ENCODE peak calls at places on chromosomes 13 and 19, in seven cellular contexts. P is choroid plexus epithelial cell, C is uterus, X is body of pancreas, Z is astrocyte, Q is psoas muscle, R is H9. E is an unnamed sample.

GRCh38 chr13:78601124-78601885 is 2.0 kb downstream of the POU4F1 start:
- DNase-seq in Z (no peak), R (peak), Q (no peak), X (no peak), C (no peak), P (no peak), E (no peak)

GRCh38 chr13:57865600-57866294 is 234.2 kb downstream of the PCDH17 start:
- DNase-seq in Q (no peak), Z (no peak), P (no peak), X (no peak), R (no peak), C (no peak), E (no peak)

GRCh38 chr13:75761373-75761772 is 125.2 kb downstream of the LMO7 start:
- DNase-seq in R (no peak), Q (no peak), Z (no peak), C (no peak), P (peak), X (no peak), E (no peak)

GRCh38 chr13:105446197-105446596 is 1089.3 kb downstream of the EFNB2 start:
- DNase-seq in Q (no peak), Z (no peak), P (peak), C (no peak), R (no peak), X (no peak), E (no peak)

GRCh38 chr19:44722131-44723121 is 23.5 kb downstream of the CEACAM16 start:
- DNase-seq in Q (no peak), X (no peak), Z (no peak), R (no peak), P (no peak), C (no peak), E (no peak)

GRCh38 chr13:26971990-26972888 is 199.4 kb downstream of the USP12 start:
- DNase-seq in X (peak), P (peak), C (no peak), Q (no peak), Z (peak), R (peak), E (no peak)

GRCh38 chr13:37656247-37656940 is 57.8 kb upstream of the POSTN start:
- DNase-seq in X (no peak), Z (peak), P (peak), R (no peak), Q (no peak), C (no peak), E (peak)

GRCh38 chr19:53545271-53546065 is 7.5 kb downstream of the ZNF331 start:
- DNase-seq in Q (peak), Z (peak), P (no peak), R (no peak), C (no peak), X (no peak), E (peak)

GRCh38 chr19:38917516-38917915 is 5.5 kb upstream of the CCER2 start:
- DNase-seq in R (no peak), C (no peak), Q (no peak), Z (no peak), X (no peak), P (no peak), E (no peak)

GRCh38 chr19:9075064-9075964 is 11.5 kb upstream of the OR1M1 start:
- DNase-seq in P (peak), X (peak), R (peak), Z (peak), Q (peak), C (peak), E (peak)

GRCh38 chr19:3163230-3163886 is 15.2 kb upstream of the S1PR4 start:
- DNase-seq in P (peak), X (peak), Z (no peak), Q (no peak), R (peak), C (peak), E (peak)

GRCh38 chr13:48074006-48074405 is 20.9 kb downstream of the MED4 start:
- DNase-seq in Q (no peak), X (no peak), P (no peak), R (no peak), Z (no peak), C (no peak), E (no peak)

GRCh38 chr13:48072787-48073186 is 22.1 kb downstream of the MED4 start:
- DNase-seq in P (no peak), Q (no peak), R (no peak), C (no peak), X (no peak), Z (no peak), E (no peak)

GRCh38 chr13:48081739-48082138 is 13.2 kb downstream of the MED4 start:
- DNase-seq in P (no peak), Z (no peak), X (no peak), C (no peak), R (no peak), Q (no peak), E (no peak)

GRCh38 chr13:48072304-48072703 is 22.6 kb downstream of the MED4 start:
- DNase-seq in Z (no peak), P (peak), X (no peak), C (no peak), R (no peak), Q (no peak), E (no peak)

GRCh38 chr13:48078251-48078656 is 16.6 kb downstream of the MED4 start:
- DNase-seq in Q (no peak), C (no peak), Z (no peak), P (peak), R (no peak), X (no peak), E (no peak)
- TF ChIP-seq CTCF in Q (no peak), C (no peak), Z (no peak), P (peak), R (peak), X (no peak), E (no peak)

GRCh38 chr19:11227201-11227886 is 12.1 kb upstream of the ANGPTL8 start:
- DNase-seq in Q (no peak), C (no peak), R (peak), P (peak), Z (no peak), X (no peak), E (no peak)
- TF ChIP-seq CTCF in Q (no peak), C (no peak), R (peak), P (peak), Z (no peak), X (no peak), E (peak)

GRCh38 chr13:113123226-113124150 is 889 bp downstream of the F10 start:
- DNase-seq in Z (no peak), Q (no peak), X (no peak), C (no peak), R (peak), P (no peak), E (no peak)
- TF ChIP-seq CTCF in Z (no peak), Q (no peak), X (no peak), C (no peak), R (peak), P (peak), E (peak)

GRCh38 chr19:40594657-40595077 is 6.5 kb upstream of the LTBP4 start:
- DNase-seq in R (no peak), Q (no peak), C (no peak), P (peak), Z (peak), X (no peak), E (peak)

GRCh38 chr19:40597329-40597838 is 3.8 kb upstream of the LTBP4 start:
- DNase-seq in R (no peak), X (no peak), C (no peak), P (no peak), Q (no peak), Z (no peak), E (no peak)

GRCh38 chr19:40596608-40597328 is 4.4 kb upstream of the LTBP4 start:
- DNase-seq in P (peak), Z (no peak), X (peak), R (peak), Q (peak), C (peak), E (peak)

GRCh38 chr19:40592170-40592569 is 9.0 kb upstream of the LTBP4 start:
- DNase-seq in P (peak), R (peak), C (no peak), X (no peak), Z (peak), Q (no peak), E (peak)

GRCh38 chr19:40594251-40594650 is 6.9 kb upstream of the LTBP4 start:
- DNase-seq in P (no peak), Q (no peak), R (no peak), Z (no peak), C (no peak), X (no peak), E (no peak)
- TF ChIP-seq CTCF in P (no peak), Q (no peak), R (no peak), Z (no peak), C (no peak), X (no peak), E (no peak)

GRCh38 chr19:47414469-47414868 is 4.9 kb downstream of the MEIS3 start:
- DNase-seq in X (peak), Z (no peak), Q (no peak), P (no peak), R (no peak), C (no peak), E (no peak)
- TF ChIP-seq CTCF in X (peak), Z (no peak), Q (no peak), P (peak), R (peak), C (no peak), E (no peak)

GRCh38 chr19:29667941-29668340 is 2.7 kb downstream of the PLEKHF1 start:
- DNase-seq in P (no peak), Q (no peak), X (no peak), C (no peak), Z (no peak), R (no peak), E (no peak)
- TF ChIP-seq CTCF in P (no peak), Q (peak), X (no peak), C (no peak), Z (no peak), R (no peak), E (no peak)

GRCh38 chr13:39448831-39449230 is 154.2 kb downstream of the LHFPL6 start:
- DNase-seq in R (no peak), Q (no peak), C (no peak), X (no peak), P (peak), Z (no peak), E (no peak)
- TF ChIP-seq CTCF in R (no peak), Q (no peak), C (no peak), X (no peak), P (no peak), Z (no peak), E (no peak)

GRCh38 chr13:46150134-46150693 is 31.8 kb downstream of the LCP1 start:
- DNase-seq in P (no peak), Q (no peak), Z (no peak), X (no peak), R (no peak), C (no peak), E (no peak)

GRCh38 chr13:46149272-46150133 is 32.5 kb downstream of the LCP1 start:
- DNase-seq in Q (no peak), P (peak), C (no peak), Z (peak), R (no peak), X (no peak), E (no peak)

GRCh38 chr13:46143239-46143701 is 38.4 kb upstream of the CPB2 start:
- DNase-seq in Z (no peak), R (no peak), P (no peak), X (no peak), Q (no peak), C (no peak), E (no peak)

GRCh38 chr13:46145950-46146349 is 36.0 kb downstream of the LCP1 start:
- DNase-seq in Z (no peak), Q (no peak), C (no peak), X (no peak), R (no peak), P (no peak), E (no peak)

GRCh38 chr13:46146898-46147297 is 35.1 kb downstream of the LCP1 start:
- DNase-seq in C (no peak), X (no peak), Z (no peak), R (peak), Q (no peak), P (peak), E (peak)
- TF ChIP-seq CTCF in C (no peak), X (no peak), Z (peak), R (peak), Q (no peak), P (peak), E (peak)

GRCh38 chr13:98486412-98486811 is 90.5 kb downstream of the STK24 start:
- DNase-seq in X (no peak), Q (no peak), P (no peak), R (no peak), Z (no peak), C (no peak), E (no peak)
- TF ChIP-seq CTCF in X (no peak), Q (no peak), P (no peak), R (no peak), Z (no peak), C (no peak), E (peak)

GRCh38 chr19:41959056-41960053 is at the start of gene RABAC1:
- DNase-seq in Q (peak), C (peak), P (peak), Z (peak), R (peak), X (peak), E (peak)
- TF ChIP-seq CTCF in Q (no peak), C (peak), P (peak), Z (peak), R (peak), X (no peak), E (peak)